ENCODE peak calls at places on chromosomes 5 and 9, in ten cellular contexts. W, Q, T, Z, E, H, P, N, X and D are unnamed samples.

GRCh38 chr9:135574943-135575342 is 13.4 kb downstream of the PAEP start:
- DNase-seq in W (no peak), Q (no peak), T (no peak), Z (no peak), E (no peak), H (no peak), P (no peak), N (no peak), X (no peak), D (no peak)

GRCh38 chr9:114606597-114607207 is 4.4 kb upstream of the TMEM268 start:
- DNase-seq in W (no peak), Q (peak; percentile 82), T (peak; percentile 52), Z (no peak), E (no peak), H (no peak), P (no peak), N (no peak), X (no peak), D (no peak)

GRCh38 chr5:128905225-128906110 is 59.8 kb upstream of the SLC27A6 start:
- DNase-seq in W (peak; percentile 52), Q (peak; percentile 65), T (peak; percentile 58), Z (peak; percentile 16), E (peak; percentile 45), H (no peak), P (no peak), N (peak; percentile 70), X (peak; percentile 51), D (no peak)

GRCh38 chr5:160769264-160769663 is 82.7 kb downstream of the ATP10B start:
- DNase-seq in W (no peak), Q (no peak), T (no peak), Z (no peak), E (no peak), H (no peak), P (no peak), N (no peak), X (peak; percentile 98), D (no peak)

GRCh38 chr9:98154678-98155077 is 35.7 kb upstream of the TRIM14 start:
- DNase-seq in W (no peak), Q (no peak), T (no peak), Z (no peak), E (no peak), H (no peak), P (no peak), N (no peak), X (no peak), D (no peak)

GRCh38 chr9:89815903-89816573 is 211.2 kb downstream of the GADD45G start:
- DNase-seq in W (no peak), Q (no peak), T (no peak), Z (no peak), E (no peak), H (no peak), P (no peak), N (peak; percentile 36), X (peak; percentile 22), D (no peak)

GRCh38 chr5:38621840-38622513 is 65.5 kb upstream of the LIFR start:
- DNase-seq in W (no peak), Q (no peak), T (no peak), Z (no peak), E (no peak), H (no peak), P (no peak), N (no peak), X (no peak), D (no peak)

GRCh38 chr5:61231813-61232212 is 69.5 kb upstream of the SMIM15 start:
- DNase-seq in W (no peak), Q (no peak), T (no peak), Z (no peak), E (no peak), H (no peak), P (no peak), N (no peak), X (no peak), D (no peak)

GRCh38 chr5:151293624-151294023 is 9.9 kb downstream of the SLC36A3 start:
- DNase-seq in W (no peak), Q (no peak), T (no peak), Z (no peak), E (no peak), H (no peak), P (no peak), N (peak; percentile 59), X (no peak), D (no peak)